ENCODE peak calls at places on chromosomes 7 and 10, in five cellular contexts. One of them, this sample, is unnamed.

GRCh38 chr7:105622114-105622731 is 40.9 kb upstream of the EFCAB10 start:
- DNase-seq in GM10248: no peak
- DNase-seq in body of pancreas: no peak
- DNase-seq in heart right ventricle: no peak
- DNase-seq in tibial nerve: no peak
- DNase-seq in this sample: no peak

GRCh38 chr10:129883029-129883428 is 81.0 kb downstream of the EBF3 start:
- DNase-seq in heart right ventricle: no peak
- DNase-seq in tibial nerve: no peak
- DNase-seq in body of pancreas: no peak
- DNase-seq in GM10248: no peak
- DNase-seq in this sample: no peak

GRCh38 chr7:28442540-28443420 is 30.5 kb downstream of the CREB5 start:
- DNase-seq in GM10248: no peak
- DNase-seq in heart right ventricle: no peak
- DNase-seq in body of pancreas: no peak
- DNase-seq in tibial nerve: no peak
- DNase-seq in this sample: no peak

GRCh38 chr7:47954231-47954911 is 6.1 kb upstream of the PKD1L1 start:
- DNase-seq in GM10248: no peak
- DNase-seq in tibial nerve: no peak
- DNase-seq in body of pancreas: no peak
- DNase-seq in heart right ventricle: no peak
- DNase-seq in this sample: no peak

GRCh38 chr10:15419279-15419874 is 48.3 kb upstream of the FAM171A1 start:
- DNase-seq in GM10248: peak; percentile 38
- DNase-seq in body of pancreas: peak; percentile 55
- DNase-seq in tibial nerve: peak; percentile 33
- DNase-seq in heart right ventricle: peak; percentile 29
- DNase-seq in this sample: no peak

GRCh38 chr10:72274213-72274729 is 547 bp downstream of the DDIT4 start:
- DNase-seq in heart right ventricle: no peak
- DNase-seq in body of pancreas: no peak
- DNase-seq in GM10248: no peak
- DNase-seq in tibial nerve: no peak
- DNase-seq in this sample: no peak

GRCh38 chr7:115851291-115851690 is 179.3 kb downstream of the TFEC start:
- DNase-seq in GM10248: peak; percentile 5
- DNase-seq in body of pancreas: no peak
- DNase-seq in tibial nerve: no peak
- DNase-seq in heart right ventricle: no peak
- DNase-seq in this sample: no peak

GRCh38 chr7:31896929-31897328 is 173.3 kb downstream of the PDE1C start:
- DNase-seq in body of pancreas: no peak
- DNase-seq in GM10248: no peak
- DNase-seq in tibial nerve: no peak
- DNase-seq in heart right ventricle: no peak
- DNase-seq in this sample: no peak

GRCh38 chr7:30212720-30213119 is 71.7 kb upstream of the ZNRF2 start:
- DNase-seq in GM10248: no peak
- DNase-seq in body of pancreas: no peak
- DNase-seq in heart right ventricle: no peak
- DNase-seq in tibial nerve: no peak
- DNase-seq in this sample: no peak

GRCh38 chr7:41755100-41755499 is 52.2 kb upstream of the INHBA start:
- DNase-seq in tibial nerve: no peak
- DNase-seq in GM10248: no peak
- DNase-seq in body of pancreas: no peak
- DNase-seq in heart right ventricle: no peak
- DNase-seq in this sample: no peak

GRCh38 chr7:157692156-157693011 is 355.6 kb downstream of the DNAJB6 start:
- DNase-seq in heart right ventricle: no peak
- DNase-seq in body of pancreas: peak; percentile 8
- DNase-seq in tibial nerve: no peak
- DNase-seq in GM10248: no peak
- DNase-seq in this sample: no peak

GRCh38 chr7:220151-220841 is 27.9 kb downstream of the FAM20C start:
- DNase-seq in tibial nerve: no peak
- DNase-seq in body of pancreas: no peak
- DNase-seq in heart right ventricle: no peak
- DNase-seq in GM10248: no peak
- DNase-seq in this sample: no peak

GRCh38 chr10:49281461-49281860 is 17.5 kb upstream of the C10orf71 start:
- DNase-seq in heart right ventricle: no peak
- DNase-seq in body of pancreas: no peak
- DNase-seq in GM10248: no peak
- DNase-seq in tibial nerve: no peak
- DNase-seq in this sample: peak; percentile 13

GRCh38 chr10:77844713-77845454 is 81.7 kb downstream of the DLG5 start:
- DNase-seq in tibial nerve: no peak
- DNase-seq in GM10248: no peak
- DNase-seq in heart right ventricle: no peak
- DNase-seq in body of pancreas: no peak
- DNase-seq in this sample: no peak

GRCh38 chr10:48306870-48307531 is 524 bp downstream of the MAPK8 start:
- DNase-seq in heart right ventricle: peak; percentile 70
- DNase-seq in GM10248: peak; percentile 55
- DNase-seq in tibial nerve: peak; percentile 5
- DNase-seq in body of pancreas: peak; percentile 63
- DNase-seq in this sample: no peak

GRCh38 chr7:11182736-11183135 is 209.1 kb downstream of the PHF14 start:
- DNase-seq in GM10248: no peak
- DNase-seq in heart right ventricle: no peak
- DNase-seq in body of pancreas: no peak
- DNase-seq in tibial nerve: no peak
- DNase-seq in this sample: no peak

GRCh38 chr7:130699686-130700085 is 13.3 kb upstream of the TSGA13 start:
- DNase-seq in GM10248: no peak
- DNase-seq in body of pancreas: no peak
- DNase-seq in heart right ventricle: no peak
- DNase-seq in tibial nerve: no peak
- DNase-seq in this sample: no peak

GRCh38 chr7:36896418-36896817 is 172.1 kb upstream of the AOAH start:
- DNase-seq in GM10248: no peak
- DNase-seq in body of pancreas: no peak
- DNase-seq in tibial nerve: no peak
- DNase-seq in heart right ventricle: no peak
- DNase-seq in this sample: no peak

GRCh38 chr10:50224330-50224952 is 26.9 kb downstream of the ASAH2 start:
- DNase-seq in heart right ventricle: no peak
- DNase-seq in tibial nerve: peak; percentile 5
- DNase-seq in body of pancreas: peak; percentile 40
- DNase-seq in GM10248: peak; percentile 43
- DNase-seq in this sample: no peak

GRCh38 chr10:74189999-74190421 is 39.0 kb downstream of the ADK start:
- DNase-seq in heart right ventricle: no peak
- DNase-seq in GM10248: peak; percentile 50
- DNase-seq in tibial nerve: peak; percentile 20
- DNase-seq in body of pancreas: no peak
- DNase-seq in this sample: no peak

GRCh38 chr10:6748981-6749630 is 169.0 kb upstream of the PRKCQ start:
- DNase-seq in GM10248: no peak
- DNase-seq in tibial nerve: no peak
- DNase-seq in body of pancreas: no peak
- DNase-seq in heart right ventricle: no peak
- DNase-seq in this sample: no peak

GRCh38 chr7:38889872-38890432 is 19.0 kb downstream of the VPS41 start:
- DNase-seq in heart right ventricle: no peak
- DNase-seq in GM10248: no peak
- DNase-seq in body of pancreas: no peak
- DNase-seq in tibial nerve: no peak
- DNase-seq in this sample: no peak

GRCh38 chr10:24902400-24902728 is 50.0 kb downstream of the PRTFDC1 start:
- DNase-seq in GM10248: no peak
- DNase-seq in body of pancreas: no peak
- DNase-seq in heart right ventricle: no peak
- DNase-seq in tibial nerve: no peak
- DNase-seq in this sample: no peak

GRCh38 chr10:36280396-36280795 is 638.3 kb upstream of the FZD8 start:
- DNase-seq in tibial nerve: no peak
- DNase-seq in body of pancreas: no peak
- DNase-seq in heart right ventricle: no peak
- DNase-seq in GM10248: no peak
- DNase-seq in this sample: no peak

GRCh38 chr7:73885975-73886798 is 25.2 kb downstream of the TMEM270 start:
- DNase-seq in tibial nerve: no peak
- DNase-seq in heart right ventricle: no peak
- DNase-seq in GM10248: no peak
- DNase-seq in body of pancreas: no peak
- DNase-seq in this sample: no peak

GRCh38 chr7:114426380-114426779 is 11.8 kb downstream of the FOXP2 start:
- DNase-seq in heart right ventricle: no peak
- DNase-seq in body of pancreas: no peak
- DNase-seq in tibial nerve: no peak
- DNase-seq in GM10248: no peak
- DNase-seq in this sample: no peak

GRCh38 chr10:24944512-24945255 is 7.7 kb downstream of the PRTFDC1 start:
- DNase-seq in body of pancreas: no peak
- DNase-seq in heart right ventricle: peak; percentile 37
- DNase-seq in GM10248: no peak
- DNase-seq in tibial nerve: no peak
- DNase-seq in this sample: no peak

GRCh38 chr10:107032700-107033401 is 131.7 kb downstream of the SORCS1 start:
- DNase-seq in body of pancreas: no peak
- DNase-seq in GM10248: no peak
- DNase-seq in heart right ventricle: no peak
- DNase-seq in tibial nerve: no peak
- DNase-seq in this sample: no peak

GRCh38 chr10:24417053-24417452 is 208.1 kb downstream of the KIAA1217 start:
- DNase-seq in body of pancreas: no peak
- DNase-seq in GM10248: no peak
- DNase-seq in tibial nerve: no peak
- DNase-seq in heart right ventricle: no peak
- DNase-seq in this sample: no peak

GRCh38 chr10:93415693-93416092 is 66.4 kb downstream of the MYOF start:
- DNase-seq in body of pancreas: no peak
- DNase-seq in GM10248: no peak
- DNase-seq in heart right ventricle: no peak
- DNase-seq in tibial nerve: no peak
- DNase-seq in this sample: no peak

GRCh38 chr10:102200751-102201640 is 25.1 kb upstream of the ELOVL3 start:
- DNase-seq in GM10248: no peak
- DNase-seq in tibial nerve: no peak
- DNase-seq in heart right ventricle: no peak
- DNase-seq in body of pancreas: no peak
- DNase-seq in this sample: no peak

GRCh38 chr10:114389429-114389828 is 14.9 kb downstream of the AFAP1L2 start:
- DNase-seq in tibial nerve: peak; percentile 77
- DNase-seq in GM10248: no peak
- DNase-seq in body of pancreas: peak; percentile 43
- DNase-seq in heart right ventricle: no peak
- DNase-seq in this sample: no peak

DNA sequence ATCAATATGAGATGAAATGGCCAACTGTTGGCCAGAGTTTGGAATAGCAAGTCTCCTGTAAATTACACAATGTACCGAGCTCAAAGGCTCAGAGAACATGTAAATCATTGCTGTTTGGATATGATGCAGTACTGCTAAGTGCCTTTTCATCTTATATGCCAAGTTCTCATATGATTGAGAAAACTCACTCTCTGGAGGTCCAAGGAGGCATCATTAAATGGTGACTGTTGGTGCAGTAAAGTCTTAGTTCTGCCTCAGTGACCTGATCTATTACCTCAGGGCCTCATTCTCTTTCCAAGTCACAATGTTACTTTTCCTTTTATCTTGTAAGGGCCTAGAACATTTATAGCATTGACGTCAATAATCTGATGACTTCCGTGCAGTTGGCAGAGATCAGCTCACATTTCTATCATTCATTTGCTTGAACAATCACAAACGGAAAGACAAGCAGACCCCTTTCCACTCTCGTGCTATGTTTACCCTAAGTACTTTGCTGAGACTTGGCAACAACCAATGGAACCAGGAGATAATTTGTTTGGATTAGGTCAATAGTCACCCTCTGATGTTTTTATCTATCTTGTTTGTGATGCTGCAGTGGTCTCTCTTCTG is 32.6 kb upstream of the PDK4 start:
- DNase-seq in GM10248: no peak
- DNase-seq in body of pancreas: no peak
- DNase-seq in tibial nerve: no peak
- DNase-seq in heart right ventricle: peak; percentile 30
- DNase-seq in this sample: no peak
- TF ChIP-seq CTCF in GM10248: no peak
- TF ChIP-seq CTCF in body of pancreas: no peak
- TF ChIP-seq CTCF in tibial nerve: no peak
- TF ChIP-seq CTCF in heart right ventricle: no peak
- TF ChIP-seq CTCF in this sample: no peak

DNA sequence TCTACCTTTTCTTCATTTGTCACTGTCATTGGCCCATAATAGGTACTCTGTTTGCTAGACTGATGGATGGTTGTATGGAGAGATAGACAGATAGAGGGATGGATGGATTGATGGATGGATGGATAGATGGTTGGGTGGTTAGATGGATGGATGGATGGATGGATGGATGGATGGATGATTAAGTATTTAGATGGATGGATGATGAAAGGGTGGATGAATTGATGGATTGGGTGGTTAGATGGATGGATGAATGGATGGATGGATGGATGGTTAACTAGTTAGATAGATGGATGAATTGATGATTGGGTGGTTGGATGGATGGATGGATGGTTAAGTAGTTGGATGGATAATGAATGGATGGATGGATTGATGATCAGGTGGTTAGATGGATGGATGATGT is 334.7 kb upstream of the AUTS2 start:
- DNase-seq in GM10248: no peak
- DNase-seq in tibial nerve: no peak
- DNase-seq in body of pancreas: no peak
- DNase-seq in heart right ventricle: no peak
- DNase-seq in this sample: no peak
- TF ChIP-seq CTCF in GM10248: no peak
- TF ChIP-seq CTCF in tibial nerve: no peak
- TF ChIP-seq CTCF in body of pancreas: no peak
- TF ChIP-seq CTCF in heart right ventricle: no peak
- TF ChIP-seq CTCF in this sample: no peak

GRCh38 chr7:93883078-93883916 is 7.3 kb downstream of the TFPI2 start:
- DNase-seq in GM10248: no peak
- DNase-seq in heart right ventricle: no peak
- DNase-seq in body of pancreas: no peak
- DNase-seq in tibial nerve: no peak
- DNase-seq in this sample: no peak
- TF ChIP-seq CTCF in GM10248: no peak
- TF ChIP-seq CTCF in heart right ventricle: peak; percentile 31
- TF ChIP-seq CTCF in body of pancreas: no peak
- TF ChIP-seq CTCF in tibial nerve: no peak
- TF ChIP-seq CTCF in this sample: no peak

GRCh38 chr7:141071260-141071854 is 2.5 kb upstream of the TMEM178B start:
- DNase-seq in heart right ventricle: peak; percentile 37
- DNase-seq in GM10248: peak; percentile 19
- DNase-seq in body of pancreas: peak; percentile 47
- DNase-seq in tibial nerve: no peak
- DNase-seq in this sample: no peak
- TF ChIP-seq CTCF in heart right ventricle: peak; percentile 36
- TF ChIP-seq CTCF in GM10248: peak; percentile 32
- TF ChIP-seq CTCF in body of pancreas: no peak
- TF ChIP-seq CTCF in tibial nerve: peak; percentile 34
- TF ChIP-seq CTCF in this sample: no peak

This sample was measured in natural killer cell.